ENCODE peak calls at places on chromosome 6, in seven cellular contexts. P is HCT116, S is IMR-90, U is mammary epithelial cell, L is GM23248, I is DND-41, B is fibroblast of lung. M is an unnamed sample.

GRCh38 chr6:78701407-78701806 is 165.9 kb upstream of the IRAK1BP1 start:
- DNase-seq in U (peak; percentile 80), P (no peak), L (peak; percentile 67), I (no peak), S (peak; percentile 70), B (no peak), M (peak; percentile 60)

GRCh38 chr6:52394251-52394666 is 25.9 kb upstream of the EFHC1 start:
- DNase-seq in P (no peak), I (no peak), B (no peak), U (no peak), S (no peak), L (no peak), M (no peak)

GRCh38 chr6:121435444-121436069 is at the start of gene GJA1:
- DNase-seq in L (peak; percentile 87), U (peak; percentile 83), P (no peak), I (no peak), B (peak; percentile 88), S (peak; percentile 86), M (peak; percentile 67)

GRCh38 chr6:53311586-53311935 is 37.2 kb downstream of the ELOVL5 start:
- DNase-seq in B (no peak), U (no peak), P (no peak), L (peak; percentile 57), I (no peak), S (no peak), M (no peak)

GRCh38 chr6:169141706-169142705 is 111.6 kb downstream of the THBS2 start:
- DNase-seq in I (no peak), S (peak; percentile 46), B (peak; percentile 89), U (no peak), P (no peak), L (peak; percentile 33), M (no peak)

GRCh38 chr6:107308676-107309075 is 150.7 kb downstream of the PDSS2 start:
- DNase-seq in U (no peak), B (no peak), S (no peak), L (no peak), I (no peak), P (no peak), M (no peak)

GRCh38 chr6:135267085-135267484 is 86.0 kb downstream of the MYB start:
- DNase-seq in I (peak; percentile 85), B (no peak), L (no peak), P (no peak), U (no peak), S (no peak), M (no peak)

GRCh38 chr6:15320683-15321082 is 74.8 kb downstream of the JARID2 start:
- DNase-seq in P (no peak), S (peak; percentile 54), B (peak; percentile 53), U (peak; percentile 27), I (no peak), L (peak; percentile 43), M (peak; percentile 13)

GRCh38 chr6:129317931-129318820 is 391.8 kb downstream of the ARHGAP18 start:
- DNase-seq in I (no peak), P (no peak), S (peak; percentile 47), L (peak; percentile 72), B (peak; percentile 84), U (peak; percentile 16), M (peak; percentile 87)

GRCh38 chr6:44052419-44053011 is 74.7 kb downstream of the MRPL14 start:
- DNase-seq in S (peak; percentile 80), I (no peak), L (peak; percentile 81), P (no peak), B (peak; percentile 78), U (peak; percentile 30), M (peak; percentile 56)

GRCh38 chr6:26575494-26575939 is 21.2 kb upstream of the ABT1 start:
- DNase-seq in I (no peak), U (peak; percentile 19), P (no peak), B (no peak), S (peak; percentile 28), L (no peak), M (no peak)

DNA sequence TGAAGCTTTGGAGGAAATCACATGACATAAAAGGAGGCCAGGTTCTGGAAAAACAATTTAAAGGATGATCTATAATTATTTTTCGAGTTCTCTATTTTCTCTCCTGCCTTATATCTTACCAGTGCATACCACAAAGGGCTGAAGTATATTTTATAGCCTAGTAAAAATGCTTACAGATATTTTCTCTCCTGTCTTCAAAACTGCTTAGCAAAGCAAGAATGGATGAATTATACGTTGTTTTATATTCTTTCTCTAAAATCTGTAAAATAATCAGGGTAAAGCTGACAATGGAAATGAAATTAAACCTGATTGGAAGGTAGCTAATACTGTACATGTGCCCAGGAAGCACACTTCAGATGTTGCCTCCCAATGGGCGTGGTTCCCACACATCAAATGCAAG is 123.7 kb downstream of the F13A1 start:
- DNase-seq in U (no peak), P (no peak), L (no peak), B (no peak), S (no peak), I (no peak), M (no peak)
- H4K20me1 ChIP-seq in U (no peaks in the 10 kb centered on the region), P (no peaks in the 10 kb centered on the region), L (no peaks in the 10 kb centered on the region), B (no peaks in the 10 kb centered on the region), S (no peaks in the 10 kb centered on the region), I (no peaks in the 10 kb centered on the region), M (no peaks in the 10 kb centered on the region)

GRCh38 chr6:1393641-1394283 is 4.4 kb downstream of the FOXF2 start:
- DNase-seq in S (no peak), B (peak; percentile 54), P (no peak), U (no peak), I (no peak), L (no peak), M (no peak)
- H4K20me1 ChIP-seq in S (peaks cover 13% of the 10 kb centered on the region), B (no peaks in the 10 kb centered on the region), P (no peaks in the 10 kb centered on the region), U (peaks cover 3% of the 10 kb centered on the region), I (no peaks in the 10 kb centered on the region), L (no peaks in the 10 kb centered on the region), M (no peaks in the 10 kb centered on the region)

GRCh38 chr6:24832794-24833193 is 34.1 kb upstream of the ARMH2 start:
- DNase-seq in U (no peak), P (no peak), B (no peak), I (no peak), S (no peak), L (no peak), M (no peak)
- H4K20me1 ChIP-seq in U (no peaks in the 10 kb centered on the region), P (no peaks in the 10 kb centered on the region), B (no peaks in the 10 kb centered on the region), I (no peaks in the 10 kb centered on the region), S (no peaks in the 10 kb centered on the region), L (no peaks in the 10 kb centered on the region), M (no peaks in the 10 kb centered on the region)

GRCh38 chr6:105066836-105067235 is 109.9 kb downstream of the LIN28B start:
- DNase-seq in S (no peak), P (no peak), I (no peak), L (no peak), B (no peak), U (no peak), M (no peak)

GRCh38 chr6:105067329-105067728 is 110.4 kb downstream of the LIN28B start:
- DNase-seq in S (no peak), L (no peak), U (no peak), B (no peak), P (no peak), I (no peak), M (no peak)

GRCh38 chr6:105068407-105068806 is 111.4 kb downstream of the POPDC3 start:
- DNase-seq in B (no peak), P (no peak), L (no peak), S (no peak), U (no peak), I (no peak), M (no peak)

GRCh38 chr6:105072799-105073199 is 107.0 kb downstream of the POPDC3 start:
- DNase-seq in B (peak; percentile 55), S (peak; percentile 38), U (peak; percentile 60), L (peak; percentile 60), P (no peak), I (no peak), M (peak; percentile 62)

DNA sequence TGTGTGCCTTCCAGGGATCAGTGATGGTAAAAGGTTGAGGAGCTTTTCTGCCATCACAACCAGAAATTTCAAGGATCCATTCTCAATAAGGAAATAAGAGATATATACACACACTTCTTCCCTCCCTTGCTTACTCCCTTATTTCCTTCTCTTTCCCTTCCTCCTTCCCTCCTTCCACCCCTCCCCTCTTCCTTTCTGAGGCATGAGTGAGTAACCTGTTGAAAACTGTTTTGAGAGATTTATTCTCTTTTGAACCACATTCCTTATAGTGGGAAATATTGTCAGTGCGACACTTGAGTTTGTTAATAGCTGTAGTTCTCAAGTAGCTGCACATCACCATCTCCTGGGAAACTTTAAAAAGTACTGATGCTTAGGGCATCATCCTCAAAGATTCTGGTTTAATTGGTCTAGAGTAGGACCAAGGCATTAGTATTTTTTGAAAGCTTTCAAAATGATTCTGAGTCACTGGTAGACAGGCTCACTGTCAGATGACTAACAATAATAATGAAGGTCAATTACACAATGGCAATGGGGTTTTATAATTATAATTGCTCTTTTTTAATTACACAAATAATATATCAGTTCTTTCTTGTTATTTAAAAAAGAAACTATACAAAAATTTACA is 109.9 kb downstream of the POPDC3 start:
- DNase-seq in U (peak; percentile 16), I (no peak), P (no peak), B (no peak), S (no peak), L (peak; percentile 57), M (peak; percentile 14)
- H4K20me1 ChIP-seq in U (no peaks in the 10 kb centered on the region), I (no peaks in the 10 kb centered on the region), P (no peaks in the 10 kb centered on the region), B (no peaks in the 10 kb centered on the region), S (no peaks in the 10 kb centered on the region), L (no peaks in the 10 kb centered on the region), M (no peaks in the 10 kb centered on the region)

GRCh38 chr6:123616942-123617341 is 19.8 kb downstream of the TRDN start:
- DNase-seq in S (no peak), P (no peak), B (no peak), L (no peak), U (no peak), I (no peak), M (no peak)
- H4K20me1 ChIP-seq in S (no peaks in the 10 kb centered on the region), P (no peaks in the 10 kb centered on the region), B (no peaks in the 10 kb centered on the region), L (no peaks in the 10 kb centered on the region), U (no peaks in the 10 kb centered on the region), I (no peaks in the 10 kb centered on the region), M (no peaks in the 10 kb centered on the region)

DNA sequence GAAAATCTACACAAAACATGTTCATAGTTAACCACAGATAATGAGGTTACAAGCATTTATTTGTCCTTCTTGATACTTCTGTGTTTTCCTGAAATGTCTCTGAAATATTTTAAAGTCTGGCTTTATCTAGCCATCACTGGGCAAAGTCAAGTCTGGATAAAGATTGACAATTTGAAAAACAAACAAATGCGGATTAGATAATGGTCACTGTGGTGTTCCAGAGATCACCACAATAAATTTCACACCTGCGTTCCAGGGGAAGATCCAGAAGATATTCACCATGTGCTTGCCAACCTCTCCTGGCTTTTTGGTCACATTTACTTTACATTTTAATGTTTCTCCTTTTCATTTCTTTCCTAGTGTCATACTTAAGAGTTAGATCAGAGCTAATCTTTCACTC is 109.7 kb upstream of the CCDC28A start:
- DNase-seq in U (no peak), S (no peak), L (no peak), B (no peak), P (no peak), I (no peak), M (no peak)
- H4K20me1 ChIP-seq in U (no peaks in the 10 kb centered on the region), S (no peaks in the 10 kb centered on the region), L (no peaks in the 10 kb centered on the region), B (no peaks in the 10 kb centered on the region), P (no peaks in the 10 kb centered on the region), I (no peaks in the 10 kb centered on the region), M (no peaks in the 10 kb centered on the region)